ENCODE peak calls at places on chromosome 13, in seven cellular contexts. R is GM23338; J is endothelial cell; M is IMR-90; P is stimulated activated CD4-positive, alpha-beta T cell treated with anti-CD3 and anti-CD28 coated beads, Interleukin-4, amount 100 ng/mL, for 48 hours; X is colonic mucosa; E is anterior cingulate cortex. U is an unnamed sample.
A peak's percentile ranks its signal among the peaks of the same experiment; 100 is the strongest.

GRCh38 chr13:49869514-49869913 is 66.6 kb downstream of the SPRYD7 start:
- DNase-seq in R (peak; percentile 73), J (peak; percentile 18), M (peak; percentile 36), P (no peak), X (no peak), E (no peak), U (no peak)

GRCh38 chr13:106941779-106942178 is 373.8 kb upstream of the ARGLU1 start:
- DNase-seq in R (no peak), J (no peak), M (no peak), P (no peak), X (no peak), E (no peak), U (no peak)

GRCh38 chr13:24842533-24843278 is 78.7 kb downstream of the RNF17 start:
- DNase-seq in R (no peak), J (no peak), M (no peak), P (no peak), X (no peak), E (no peak), U (no peak)

GRCh38 chr13:52020191-52020590 is 4.3 kb upstream of the UTP14C start:
- DNase-seq in R (no peak), J (no peak), M (no peak), P (no peak), X (no peak), E (no peak), U (no peak)

GRCh38 chr13:29540799-29541198 is 54.7 kb downstream of the SLC7A1 start:
- DNase-seq in R (no peak), J (no peak), M (no peak), P (no peak), X (no peak), E (no peak), U (no peak)

GRCh38 chr13:21458457-21458815 is 667 bp downstream of the ZDHHC20 start:
- DNase-seq in R (peak; percentile 78), J (peak; percentile 28), M (no peak), P (peak; percentile 50), X (peak; percentile 76), E (peak; percentile 14), U (peak; percentile 69)

GRCh38 chr13:42478531-42479156 is 95.3 kb upstream of the TNFSF11 start:
- DNase-seq in R (peak; percentile 62), J (peak; percentile 7), M (peak; percentile 7), P (no peak), X (no peak), E (no peak), U (peak; percentile 34)

GRCh38 chr13:45519473-45519872 is 54.7 kb downstream of the COG3 start:
- DNase-seq in R (no peak), J (no peak), M (no peak), P (no peak), X (no peak), E (no peak), U (no peak)

GRCh38 chr13:26508885-26509284 is 48.6 kb upstream of the WASF3 start:
- DNase-seq in R (no peak), J (no peak), M (peak; percentile 95), P (no peak), X (peak; percentile 41), E (no peak), U (no peak)

GRCh38 chr13:113815151-113816058 is 48.5 kb downstream of the GAS6 start:
- DNase-seq in R (no peak), J (no peak), M (no peak), P (peak; percentile 26), X (no peak), E (no peak), U (no peak)

GRCh38 chr13:113976711-113977684 is 3.1 kb upstream of the C13orf46 start:
- DNase-seq in R (no peak), J (no peak), M (peak; percentile 68), P (no peak), X (no peak), E (no peak), U (no peak)

GRCh38 chr13:60467098-60467497 is 70.1 kb downstream of the TDRD3 start:
- DNase-seq in R (no peak), J (no peak), M (no peak), P (no peak), X (no peak), E (no peak), U (no peak)

GRCh38 chr13:104769520-104769919 is 1703.3 kb upstream of the SLC10A2 start:
- DNase-seq in R (no peak), J (no peak), M (no peak), P (no peak), X (no peak), E (no peak), U (no peak)

GRCh38 chr13:46893820-46894533 is 2.9 kb downstream of the HTR2A start:
- DNase-seq in R (peak; percentile 78), J (peak; percentile 79), M (peak; percentile 17), P (peak; percentile 65), X (peak; percentile 68), E (peak; percentile 48), U (peak; percentile 60)

GRCh38 chr13:113649212-113649611 is 8.8 kb downstream of the ATP4B start:
- DNase-seq in R (peak; percentile 49), J (no peak), M (no peak), P (no peak), X (no peak), E (no peak), U (no peak)

GRCh38 chr13:114279770-114280169 is 1.6 kb upstream of the UPF3A start:
- DNase-seq in R (no peak), J (no peak), M (no peak), P (no peak), X (no peak), E (no peak), U (no peak)

GRCh38 chr13:80341098-80341701 is at the start of gene SPRY2:
- DNase-seq in R (peak; percentile 97), J (peak; percentile 90), M (peak; percentile 96), P (peak; percentile 34), X (peak; percentile 94), E (peak; percentile 96), U (peak; percentile 57)

GRCh38 chr13:73520566-73521290 is 461.9 kb downstream of the KLF5 start:
- DNase-seq in R (no peak), J (no peak), M (no peak), P (no peak), X (no peak), E (no peak), U (no peak)

U was measured in NCI-H524.